ENCODE peak calls at places on chromosome 1, in seven cellular contexts. O is lower lobe of right lung, E is keratinocyte, V is NT2/D1, B is psoas muscle, I is sigmoid colon, W is cardiac muscle cell. P is an unnamed sample.

GRCh38 chr1:92484472-92485373 is 2.0 kb downstream of the GFI1 start:
- DNase-seq in O (peak; percentile 66), E (no peak), V (no peak), B (peak; percentile 62), I (no peak), W (peak; percentile 49), P (peak; percentile 70)

GRCh38 chr1:9128520-9129371 is at the start of gene GPR157:
- DNase-seq in O (peak; percentile 95), E (no peak), V (no peak), B (peak; percentile 95), I (peak; percentile 94), W (peak; percentile 94), P (peak; percentile 92)

GRCh38 chr1:246622035-246622652 is 55.9 kb downstream of the CNST start:
- DNase-seq in O (no peak), E (no peak), V (no peak), B (no peak), I (no peak), W (no peak), P (no peak)

GRCh38 chr1:65991694-65992093 is 199.0 kb downstream of the PDE4B start:
- DNase-seq in O (no peak), E (no peak), V (no peak), B (no peak), I (no peak), W (no peak), P (no peak)

GRCh38 chr1:158951956-158952355 is 20.6 kb downstream of the PYHIN1 start:
- DNase-seq in O (no peak), E (no peak), V (no peak), B (no peak), I (no peak), W (no peak), P (no peak)

GRCh38 chr1:158274797-158275196 is 14.9 kb upstream of the CD1C start:
- DNase-seq in O (no peak), E (no peak), V (peak; percentile 15), B (no peak), I (no peak), W (no peak), P (no peak)

GRCh38 chr1:58460469-58460868 is 86.1 kb downstream of the OMA1 start:
- DNase-seq in O (no peak), E (no peak), V (no peak), B (no peak), I (no peak), W (peak; percentile 72), P (no peak)

GRCh38 chr1:26938004-26938658 is 16.6 kb downstream of the NUDC start:
- DNase-seq in O (no peak), E (no peak), V (no peak), B (no peak), I (no peak), W (peak; percentile 3), P (no peak)

GRCh38 chr1:7962011-7962335 is 462 bp downstream of the PARK7 start:
- DNase-seq in O (no peak), E (no peak), V (no peak), B (no peak), I (no peak), W (no peak), P (no peak)

GRCh38 chr1:109876617-109877319 is 33.9 kb upstream of the CSF1 start:
- DNase-seq in O (no peak), E (no peak), V (peak; percentile 82), B (no peak), I (no peak), W (no peak), P (no peak)

GRCh38 chr1:85327759-85328158 is 51.3 kb upstream of the BCL10 start:
- DNase-seq in O (no peak), E (no peak), V (no peak), B (no peak), I (no peak), W (no peak), P (no peak)

GRCh38 chr1:159737238-159737637 is 22.8 kb upstream of the CRP start:
- DNase-seq in O (no peak), E (no peak), V (no peak), B (no peak), I (no peak), W (no peak), P (no peak)

GRCh38 chr1:49319426-49319963 is 542.8 kb upstream of the BEND5 start:
- DNase-seq in O (no peak), E (no peak), V (no peak), B (no peak), I (no peak), W (no peak), P (no peak)

GRCh38 chr1:44903261-44903660 is 60.2 kb upstream of the PTCH2 start:
- DNase-seq in O (no peak), E (no peak), V (no peak), B (no peak), I (no peak), W (no peak), P (no peak)

GRCh38 chr1:23751050-23751814 is 8.0 kb downstream of the ELOA start:
- DNase-seq in O (no peak), E (no peak), V (peak; percentile 16), B (no peak), I (no peak), W (peak; percentile 74), P (no peak)

GRCh38 chr1:6438047-6438525 is 13.5 kb downstream of the ESPN start:
- DNase-seq in O (peak; percentile 72), E (no peak), V (peak; percentile 58), B (peak; percentile 71), I (no peak), W (peak; percentile 80), P (peak; percentile 73)

GRCh38 chr1:231643333-231644237 is 17.0 kb downstream of the DISC1 start:
- DNase-seq in O (no peak), E (no peak), V (no peak), B (no peak), I (no peak), W (no peak), P (no peak)

GRCh38 chr1:116877369-116877768 is 32.3 kb upstream of the PTGFRN start:
- DNase-seq in O (no peak), E (no peak), V (no peak), B (no peak), I (no peak), W (no peak), P (no peak)
- H3K4me3 ChIP-seq in O (no peak overlapping the region), E (no peak overlapping the region), V (no peak overlapping the region), B (peak overlapping the region; percentile 36), I (no peak overlapping the region), W (no peak overlapping the region), P (no peak overlapping the region)

GRCh38 chr1:3560981-3561380 is 50.3 kb downstream of the MEGF6 start:
- DNase-seq in O (no peak), E (no peak), V (no peak), B (no peak), I (no peak), W (no peak), P (no peak)

GRCh38 chr1:3562712-3563111 is 48.6 kb downstream of the MEGF6 start:
- DNase-seq in O (no peak), E (no peak), V (no peak), B (no peak), I (no peak), W (no peak), P (no peak)

GRCh38 chr1:3561801-3562200 is 49.5 kb downstream of the MEGF6 start:
- DNase-seq in O (no peak), E (no peak), V (no peak), B (no peak), I (no peak), W (no peak), P (no peak)

GRCh38 chr1:3558036-3558726 is 53.1 kb downstream of the MEGF6 start:
- DNase-seq in O (no peak), E (no peak), V (no peak), B (no peak), I (no peak), W (no peak), P (no peak)

DNA sequence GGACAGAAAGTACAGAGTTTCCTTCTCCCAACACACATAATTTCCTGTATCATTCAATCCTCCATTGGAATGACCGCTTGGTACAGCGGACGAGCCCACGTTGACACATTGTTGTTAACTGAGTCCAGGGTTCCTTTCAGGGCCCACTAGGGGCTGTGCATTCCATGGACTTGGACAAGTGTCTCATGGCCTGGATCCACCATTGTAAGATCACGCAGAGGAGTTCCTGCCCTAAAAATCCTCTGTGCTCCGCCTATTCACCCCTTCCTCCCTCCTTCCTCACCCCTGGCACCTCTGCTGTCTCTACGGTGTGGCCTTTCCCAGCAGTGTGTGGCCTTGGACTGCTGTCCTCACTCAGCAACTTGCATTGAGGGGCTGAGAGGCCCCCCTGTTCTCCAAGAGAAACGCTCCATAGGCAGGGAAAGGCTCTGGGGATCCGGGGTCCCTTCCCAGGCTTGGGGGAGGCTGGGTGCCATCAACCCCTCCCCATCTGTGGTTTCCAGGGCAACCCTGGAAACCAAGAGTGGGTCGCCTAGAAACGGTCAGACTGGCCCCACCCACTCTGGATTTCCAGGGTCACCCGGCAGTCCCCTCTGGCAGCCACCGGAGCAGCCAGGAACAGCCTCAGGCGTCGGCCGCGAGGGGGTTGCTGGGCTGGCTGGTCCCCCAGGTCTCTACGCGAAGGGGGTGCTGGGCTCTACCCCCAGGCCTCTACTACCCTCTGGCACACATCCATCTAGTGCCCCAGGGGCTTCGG is 50.9 kb downstream of the MEGF6 start:
- DNase-seq in O (no peak), E (no peak), V (no peak), B (no peak), I (no peak), W (no peak), P (no peak)
- H3K27me3 ChIP-seq in O (no peaks in the 10 kb centered on the region), E (peaks cover 31% of the 10 kb centered on the region), V (no peaks in the 10 kb centered on the region), B (peaks cover 22% of the 10 kb centered on the region), I (no peaks in the 10 kb centered on the region), W (no peaks in the 10 kb centered on the region), P (no peaks in the 10 kb centered on the region)

DNA sequence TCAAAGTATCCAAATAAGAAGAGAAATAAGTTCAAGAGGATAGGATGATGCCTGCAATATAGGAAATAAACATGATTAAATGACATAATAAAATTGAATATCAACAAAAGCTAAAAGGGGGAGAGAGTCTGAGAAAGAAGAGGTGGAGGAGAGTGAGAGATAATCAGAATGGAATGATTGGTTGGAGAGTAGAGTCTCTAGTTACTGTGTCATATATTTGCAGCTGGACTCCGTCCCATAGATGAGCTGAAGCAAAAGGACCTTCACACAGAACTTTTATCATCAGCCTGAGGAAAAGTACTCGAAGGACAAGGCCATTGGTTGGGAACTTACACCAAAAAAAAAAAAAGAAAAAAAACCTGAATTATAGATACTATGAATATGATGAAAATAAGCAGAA is 22.8 kb upstream of the S100A2 start:
- DNase-seq in O (no peak), E (no peak), V (no peak), B (no peak), I (no peak), W (no peak), P (no peak)
- H3K4me3 ChIP-seq in O (no peak overlapping the region), E (no peak overlapping the region), V (no peak overlapping the region), B (no peak overlapping the region), I (no peak overlapping the region), W (no peak overlapping the region), P (no peak overlapping the region)

GRCh38 chr1:156925154-156926010 is 5.0 kb downstream of the LRRC71 start:
- DNase-seq in O (no peak), E (no peak), V (no peak), B (no peak), I (no peak), W (no peak), P (no peak)

GRCh38 chr1:156926175-156926574 is 5.7 kb downstream of the LRRC71 start:
- DNase-seq in O (peak; percentile 84), E (peak; percentile 62), V (no peak), B (peak; percentile 68), I (no peak), W (peak; percentile 42), P (peak; percentile 83)

GRCh38 chr1:156922986-156923564 is 2.6 kb downstream of the LRRC71 start:
- DNase-seq in O (no peak), E (no peak), V (no peak), B (no peak), I (no peak), W (no peak), P (peak; percentile 33)

GRCh38 chr1:156924478-156925153 is 4.2 kb downstream of the LRRC71 start:
- DNase-seq in O (no peak), E (no peak), V (no peak), B (no peak), I (no peak), W (no peak), P (no peak)

GRCh38 chr1:156923565-156924477 is 3.4 kb downstream of the LRRC71 start:
- DNase-seq in O (no peak), E (no peak), V (no peak), B (no peak), I (no peak), W (peak; percentile 35), P (peak; percentile 65)
- H3K27me3 ChIP-seq in O (peaks cover 77% of the 10 kb centered on the region), E (peaks cover 74% of the 10 kb centered on the region), V (peaks cover 95% of the 10 kb centered on the region), B (peaks cover 85% of the 10 kb centered on the region), I (peaks cover 92% of the 10 kb centered on the region), W (peaks cover 91% of the 10 kb centered on the region), P (peaks cover 3% of the 10 kb centered on the region)